ENCODE peak calls at places on chromosomes 1 and 21, in five cellular contexts. One of them, this sample, is unnamed.

GRCh38 chr1:231420959-231421615 is 1.0 kb downstream of the EGLN1 start:
- DNase-seq in left cardiac atrium: peak
- DNase-seq in HEK293T: peak
- DNase-seq in stimulated activated CD8-positive, alpha-beta memory T cell treated with anti-CD3 and anti-CD28 coated beads, Interleukin-4, amount 100 ng/mL, for 24 hours: peak
- DNase-seq in GDM1: no peak
- DNase-seq in this sample: peak

GRCh38 chr1:226738995-226739695 is at the start of gene ITPKB:
- DNase-seq in stimulated activated CD8-positive, alpha-beta memory T cell treated with anti-CD3 and anti-CD28 coated beads, Interleukin-4, amount 100 ng/mL, for 24 hours: no peak
- DNase-seq in left cardiac atrium: peak
- DNase-seq in GDM1: peak
- DNase-seq in HEK293T: peak
- DNase-seq in this sample: peak

GRCh38 chr21:19607983-19608668 is 1204.5 kb upstream of the TMPRSS15 start:
- DNase-seq in HEK293T: no peak
- DNase-seq in stimulated activated CD8-positive, alpha-beta memory T cell treated with anti-CD3 and anti-CD28 coated beads, Interleukin-4, amount 100 ng/mL, for 24 hours: no peak
- DNase-seq in left cardiac atrium: no peak
- DNase-seq in GDM1: peak
- DNase-seq in this sample: no peak

GRCh38 chr1:86758570-86758969 is 54.2 kb downstream of the SH3GLB1 start:
- DNase-seq in GDM1: no peak
- DNase-seq in left cardiac atrium: no peak
- DNase-seq in HEK293T: no peak
- DNase-seq in stimulated activated CD8-positive, alpha-beta memory T cell treated with anti-CD3 and anti-CD28 coated beads, Interleukin-4, amount 100 ng/mL, for 24 hours: no peak
- DNase-seq in this sample: no peak

GRCh38 chr1:147246910-147247655 is 4.6 kb downstream of the CHD1L start:
- DNase-seq in GDM1: no peak
- DNase-seq in left cardiac atrium: no peak
- DNase-seq in HEK293T: no peak
- DNase-seq in stimulated activated CD8-positive, alpha-beta memory T cell treated with anti-CD3 and anti-CD28 coated beads, Interleukin-4, amount 100 ng/mL, for 24 hours: no peak
- DNase-seq in this sample: no peak

GRCh38 chr1:38285807-38286530 is 239.4 kb upstream of the POU3F1 start:
- DNase-seq in left cardiac atrium: no peak
- DNase-seq in GDM1: no peak
- DNase-seq in HEK293T: no peak
- DNase-seq in stimulated activated CD8-positive, alpha-beta memory T cell treated with anti-CD3 and anti-CD28 coated beads, Interleukin-4, amount 100 ng/mL, for 24 hours: no peak
- DNase-seq in this sample: no peak

GRCh38 chr1:211518330-211519289 is 26.6 kb upstream of the RD3 start:
- DNase-seq in left cardiac atrium: no peak
- DNase-seq in GDM1: no peak
- DNase-seq in HEK293T: no peak
- DNase-seq in stimulated activated CD8-positive, alpha-beta memory T cell treated with anti-CD3 and anti-CD28 coated beads, Interleukin-4, amount 100 ng/mL, for 24 hours: no peak
- DNase-seq in this sample: no peak

GRCh38 chr1:21334214-21335087 is 44.2 kb upstream of the ECE1 start:
- DNase-seq in GDM1: peak
- DNase-seq in HEK293T: peak
- DNase-seq in left cardiac atrium: peak
- DNase-seq in stimulated activated CD8-positive, alpha-beta memory T cell treated with anti-CD3 and anti-CD28 coated beads, Interleukin-4, amount 100 ng/mL, for 24 hours: peak
- DNase-seq in this sample: peak